ENCODE peak calls at places on chromosomes 7 and 10, in ten cellular contexts. O, G, M, D, I, L, S, Y, B and E are unnamed samples.

GRCh38 chr10:75294031-75294437 is 58.3 kb upstream of the COMTD1 start:
- DNase-seq in O (peak; percentile 42), G (no peak), M (no peak), D (no peak), I (no peak), L (no peak), S (no peak), Y (peak; percentile 57), B (no peak), E (no peak)

GRCh38 chr10:110141747-110142625 is 65.4 kb upstream of the MXI1 start:
- DNase-seq in O (no peak), G (no peak), M (peak; percentile 27), D (peak; percentile 73), I (no peak), L (no peak), S (peak; percentile 84), Y (no peak), B (no peak), E (no peak)

GRCh38 chr10:129415261-129416135 is 51.5 kb upstream of the MGMT start:
- DNase-seq in O (no peak), G (peak; percentile 53), M (no peak), D (no peak), I (no peak), L (no peak), S (no peak), Y (no peak), B (no peak), E (peak; percentile 12)

GRCh38 chr10:80583681-80584080 is 46.0 kb downstream of the SH2D4B start:
- DNase-seq in O (no peak), G (no peak), M (no peak), D (no peak), I (no peak), L (no peak), S (no peak), Y (no peak), B (no peak), E (peak; percentile 4)

GRCh38 chr10:18439601-18440000 is 211.8 kb downstream of the NSUN6 start:
- DNase-seq in O (no peak), G (no peak), M (no peak), D (no peak), I (no peak), L (no peak), S (no peak), Y (no peak), B (no peak), E (no peak)

GRCh38 chr7:43590862-43591550 is 8.1 kb downstream of the STK17A start:
- DNase-seq in O (no peak), G (no peak), M (no peak), D (no peak), I (no peak), L (no peak), S (no peak), Y (no peak), B (no peak), E (no peak)

GRCh38 chr10:101236376-101237079 is 7.3 kb upstream of the LBX1 start:
- DNase-seq in O (peak; percentile 41), G (no peak), M (no peak), D (no peak), I (no peak), L (no peak), S (no peak), Y (no peak), B (no peak), E (no peak)

GRCh38 chr10:62306663-62307062 is 38.0 kb upstream of the RTKN2 start:
- DNase-seq in O (no peak), G (no peak), M (no peak), D (no peak), I (no peak), L (no peak), S (no peak), Y (no peak), B (no peak), E (no peak)

GRCh38 chr10:93110472-93111146 is 36.9 kb downstream of the CYP26A1 start:
- DNase-seq in O (no peak), G (peak; percentile 1), M (no peak), D (no peak), I (no peak), L (no peak), S (no peak), Y (no peak), B (no peak), E (no peak)

GRCh38 chr7:1998146-1998545 is 234.6 kb downstream of the MAD1L1 start:
- DNase-seq in O (no peak), G (no peak), M (no peak), D (no peak), I (no peak), L (no peak), S (no peak), Y (no peak), B (no peak), E (no peak)

GRCh38 chr10:76946268-76946667 is 691.3 kb downstream of the KCNMA1 start:
- DNase-seq in O (peak; percentile 35), G (no peak), M (no peak), D (no peak), I (no peak), L (no peak), S (no peak), Y (peak; percentile 60), B (no peak), E (no peak)

GRCh38 chr7:66050990-66051424 is 24.6 kb upstream of the ASL start:
- DNase-seq in O (peak; percentile 96), G (no peak), M (peak; percentile 74), D (peak; percentile 77), I (no peak), L (no peak), S (peak; percentile 49), Y (peak; percentile 75), B (no peak), E (no peak)

GRCh38 chr10:3074145-3074665 is 6.9 kb downstream of the PFKP start:
- DNase-seq in O (no peak), G (no peak), M (no peak), D (no peak), I (no peak), L (no peak), S (no peak), Y (peak; percentile 60), B (no peak), E (no peak)

GRCh38 chr10:1356349-1356748 is 300.2 kb downstream of the WDR37 start:
- DNase-seq in O (no peak), G (no peak), M (no peak), D (peak; percentile 38), I (no peak), L (no peak), S (no peak), Y (no peak), B (no peak), E (no peak)

GRCh38 chr7:12731214-12731656 is 43.8 kb downstream of the ARL4A start:
- DNase-seq in O (peak; percentile 62), G (no peak), M (no peak), D (no peak), I (no peak), L (no peak), S (no peak), Y (no peak), B (no peak), E (no peak)
- TF ChIP-seq CTCF in O (no peak), G (no peak), M (peak; percentile 13), D (no peak), I (no peak), L (peak; percentile 23), S (no peak), Y (peak; percentile 29), B (peak; percentile 23), E (no peak)

GRCh38 chr7:90769036-90769435 is 172.9 kb downstream of the CDK14 start:
- DNase-seq in O (no peak), G (no peak), M (no peak), D (no peak), I (no peak), L (no peak), S (no peak), Y (no peak), B (no peak), E (no peak)
- H3K36me3 ChIP-seq in O (no peaks in the 10 kb centered on the region), G (no peaks in the 10 kb centered on the region), M (no peaks in the 10 kb centered on the region), D (no peaks in the 10 kb centered on the region), I (no peaks in the 10 kb centered on the region), L (no peaks in the 10 kb centered on the region), S (no peaks in the 10 kb centered on the region), Y (no peaks in the 10 kb centered on the region), B (no peaks in the 10 kb centered on the region), E (no peaks in the 10 kb centered on the region)

GRCh38 chr7:27147211-27148030 is at the start of gene HOXA6:
- DNase-seq in O (peak; percentile 66), G (no peak), M (no peak), D (peak; percentile 67), I (peak; percentile 88), L (no peak), S (peak; percentile 53), Y (peak; percentile 74), B (no peak), E (peak; percentile 81)

GRCh38 chr7:27145167-27145883 is 1.8 kb upstream of the HOXA5 start:
- DNase-seq in O (no peak), G (no peak), M (no peak), D (no peak), I (peak; percentile 64), L (no peak), S (no peak), Y (no peak), B (no peak), E (peak; percentile 47)

GRCh38 chr7:27148031-27148775 is 629 bp upstream of the HOXA6 start:
- DNase-seq in O (peak; percentile 57), G (no peak), M (no peak), D (no peak), I (peak; percentile 80), L (no peak), S (no peak), Y (peak; percentile 72), B (no peak), E (peak; percentile 81)

GRCh38 chr7:27145884-27146401 is 1.6 kb downstream of the HOXA6 start:
- DNase-seq in O (peak; percentile 61), G (no peak), M (no peak), D (no peak), I (no peak), L (no peak), S (no peak), Y (no peak), B (no peak), E (no peak)

DNA sequence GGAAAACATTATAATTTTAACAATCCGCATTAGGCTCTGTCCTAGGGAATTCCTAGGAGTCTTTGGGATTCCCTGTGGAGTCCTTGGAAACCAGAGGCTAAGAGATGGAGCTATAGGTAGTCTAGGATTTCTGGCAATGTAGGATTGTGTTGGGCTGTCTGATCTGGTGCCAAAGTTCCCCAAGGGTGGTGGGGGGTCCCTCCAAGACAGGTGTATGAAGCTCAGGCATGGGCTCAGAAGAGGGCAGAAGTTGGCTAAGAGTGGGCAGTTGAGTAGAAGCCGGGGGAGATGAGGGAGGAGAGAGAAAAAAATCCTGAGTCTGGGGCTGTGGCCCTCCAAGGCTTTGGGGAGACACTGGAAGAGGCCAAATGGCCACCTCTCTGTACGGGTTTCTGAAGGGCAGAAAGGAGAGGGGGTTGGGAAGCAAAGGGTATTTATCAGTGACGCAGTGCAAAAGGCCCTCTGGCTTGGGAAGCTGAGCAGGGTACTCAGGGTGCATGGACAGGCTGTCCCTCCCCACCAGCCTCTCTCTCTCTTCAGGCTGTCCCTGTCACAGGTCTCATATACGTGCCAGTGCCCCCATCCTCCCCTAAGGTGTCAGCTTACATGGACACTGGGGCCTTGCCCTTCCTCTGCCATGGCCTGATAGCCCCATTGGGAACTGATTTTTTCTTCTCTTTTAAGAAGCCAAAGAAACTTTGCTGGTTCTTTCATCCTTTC is 923 bp downstream of the HOXA6 start:
- DNase-seq in O (no peak), G (no peak), M (no peak), D (no peak), I (no peak), L (no peak), S (no peak), Y (no peak), B (no peak), E (peak; percentile 31)
- H3K27me3 ChIP-seq in O (no peaks in the 10 kb centered on the region), G (peaks cover 95% of the 10 kb centered on the region), M (peaks cover 96% of the 10 kb centered on the region), D (peaks cover 68% of the 10 kb centered on the region), I (no peaks in the 10 kb centered on the region), L (no peaks in the 10 kb centered on the region), S (peaks cover 100% of the 10 kb centered on the region), Y (no peaks in the 10 kb centered on the region), B (no peaks in the 10 kb centered on the region), E (no peaks in the 10 kb centered on the region)

GRCh38 chr7:33909312-33909711 is 4.0 kb downstream of the BMPER start:
- DNase-seq in O (peak; percentile 45), G (no peak), M (no peak), D (no peak), I (no peak), L (no peak), S (no peak), Y (peak; percentile 14), B (no peak), E (no peak)
- TF ChIP-seq CTCF in O (no peak), G (no peak), M (peak; percentile 12), D (no peak), I (no peak), L (no peak), S (no peak), Y (peak; percentile 40), B (no peak), E (no peak)